ENCODE peak calls at places on chromosomes 4 and X, in five cellular contexts. One of them, this sample, is unnamed.

GRCh38 chr4:5036239-5036638 is 15.0 kb upstream of the STK32B start:
- DNase-seq in nucleus accumbens: no peak
- DNase-seq in GM12878: no peak
- DNase-seq in NB4: peak
- DNase-seq in skeletal muscle cell: no peak
- DNase-seq in this sample: peak

GRCh38 chrX:72245461-72246089 is 6.7 kb upstream of the ERCC6L start:
- DNase-seq in nucleus accumbens: peak
- DNase-seq in GM12878: no peak
- DNase-seq in NB4: peak
- DNase-seq in skeletal muscle cell: no peak
- DNase-seq in this sample: peak

GRCh38 chrX:13938053-13938765 is 91.5 kb downstream of the GEMIN8 start:
- DNase-seq in nucleus accumbens: peak
- DNase-seq in GM12878: no peak
- DNase-seq in NB4: peak
- DNase-seq in skeletal muscle cell: no peak
- DNase-seq in this sample: peak

GRCh38 chrX:3697701-3698279 is 15.7 kb downstream of the PRKX start:
- DNase-seq in nucleus accumbens: peak
- DNase-seq in GM12878: no peak
- DNase-seq in NB4: no peak
- DNase-seq in skeletal muscle cell: peak
- DNase-seq in this sample: peak

GRCh38 chrX:28491941-28492340 is 95.3 kb upstream of the IL1RAPL1 start:
- DNase-seq in nucleus accumbens: no peak
- DNase-seq in GM12878: no peak
- DNase-seq in NB4: no peak
- DNase-seq in skeletal muscle cell: no peak
- DNase-seq in this sample: no peak

GRCh38 chr4:60683953-60684352 is 516.2 kb upstream of the ADGRL3 start:
- DNase-seq in nucleus accumbens: no peak
- DNase-seq in GM12878: no peak
- DNase-seq in NB4: no peak
- DNase-seq in skeletal muscle cell: peak
- DNase-seq in this sample: no peak

GRCh38 chr4:8599657-8600056 is 7.1 kb downstream of the CPZ start:
- DNase-seq in nucleus accumbens: no peak
- DNase-seq in GM12878: no peak
- DNase-seq in NB4: peak
- DNase-seq in skeletal muscle cell: no peak
- DNase-seq in this sample: peak

GRCh38 chr4:81038636-81039350 is 8.3 kb downstream of the BMP3 start:
- DNase-seq in nucleus accumbens: no peak
- DNase-seq in GM12878: no peak
- DNase-seq in NB4: no peak
- DNase-seq in skeletal muscle cell: no peak
- DNase-seq in this sample: no peak

GRCh38 chr4:87108142-87108546 is 112.3 kb downstream of the KLHL8 start:
- DNase-seq in nucleus accumbens: peak
- DNase-seq in GM12878: no peak
- DNase-seq in NB4: peak
- DNase-seq in skeletal muscle cell: no peak
- DNase-seq in this sample: peak

GRCh38 chr4:105060628-105061027 is 86.0 kb upstream of the TET2 start:
- DNase-seq in nucleus accumbens: no peak
- DNase-seq in GM12878: peak
- DNase-seq in NB4: peak
- DNase-seq in skeletal muscle cell: peak
- DNase-seq in this sample: no peak

GRCh38 chr4:62145276-62145675 is 945.1 kb downstream of the ADGRL3 start:
- DNase-seq in nucleus accumbens: no peak
- DNase-seq in GM12878: no peak
- DNase-seq in NB4: no peak
- DNase-seq in skeletal muscle cell: no peak
- DNase-seq in this sample: no peak

GRCh38 chr4:77473509-77473908 is 132.1 kb upstream of the CXCL13 start:
- DNase-seq in nucleus accumbens: no peak
- DNase-seq in GM12878: no peak
- DNase-seq in NB4: peak
- DNase-seq in skeletal muscle cell: no peak
- DNase-seq in this sample: no peak

GRCh38 chr4:165991325-165992180 is 118.5 kb downstream of the TLL1 start:
- DNase-seq in nucleus accumbens: no peak
- DNase-seq in GM12878: no peak
- DNase-seq in NB4: no peak
- DNase-seq in skeletal muscle cell: no peak
- DNase-seq in this sample: peak

GRCh38 chr4:116357758-116358157 is 727.6 kb downstream of the TRAM1L1 start:
- DNase-seq in nucleus accumbens: no peak
- DNase-seq in GM12878: no peak
- DNase-seq in NB4: peak
- DNase-seq in skeletal muscle cell: no peak
- DNase-seq in this sample: no peak

GRCh38 chr4:41124916-41125548 is 89.3 kb downstream of the APBB2 start:
- DNase-seq in nucleus accumbens: no peak
- DNase-seq in GM12878: no peak
- DNase-seq in NB4: no peak
- DNase-seq in skeletal muscle cell: no peak
- DNase-seq in this sample: no peak

GRCh38 chr4:1862055-1862911 is 6.3 kb upstream of the LETM1 start:
- DNase-seq in nucleus accumbens: no peak
- DNase-seq in GM12878: no peak
- DNase-seq in NB4: no peak
- DNase-seq in skeletal muscle cell: no peak
- DNase-seq in this sample: no peak

GRCh38 chr4:186537843-186538521 is 17.4 kb downstream of the MTNR1A start:
- DNase-seq in nucleus accumbens: no peak
- DNase-seq in GM12878: no peak
- DNase-seq in NB4: no peak
- DNase-seq in skeletal muscle cell: no peak
- DNase-seq in this sample: no peak

GRCh38 chr4:128810331-128810870 is 901 bp downstream of the JADE1 start:
- DNase-seq in nucleus accumbens: peak
- DNase-seq in GM12878: no peak
- DNase-seq in NB4: peak
- DNase-seq in skeletal muscle cell: no peak
- DNase-seq in this sample: peak

GRCh38 chrX:69503228-69503834 is 795 bp upstream of the NALF2 start:
- DNase-seq in nucleus accumbens: peak
- DNase-seq in GM12878: no peak
- DNase-seq in NB4: no peak
- DNase-seq in skeletal muscle cell: no peak
- DNase-seq in this sample: no peak

GRCh38 chr4:38663021-38663800 is 788 bp upstream of the KLF3 start:
- DNase-seq in nucleus accumbens: no peak
- DNase-seq in GM12878: no peak
- DNase-seq in NB4: peak
- DNase-seq in skeletal muscle cell: no peak
- DNase-seq in this sample: peak

GRCh38 chrX:20680998-20681397 is 414.3 kb upstream of the RPS6KA3 start:
- DNase-seq in nucleus accumbens: no peak
- DNase-seq in GM12878: no peak
- DNase-seq in NB4: peak
- DNase-seq in skeletal muscle cell: peak
- DNase-seq in this sample: no peak

GRCh38 chr4:104901438-104901837 is 245.2 kb upstream of the TET2 start:
- DNase-seq in nucleus accumbens: peak
- DNase-seq in GM12878: no peak
- DNase-seq in NB4: peak
- DNase-seq in skeletal muscle cell: no peak
- DNase-seq in this sample: no peak

GRCh38 chrX:153769158-153769864 is 5.3 kb downstream of the PLXNB3 start:
- DNase-seq in nucleus accumbens: no peak
- DNase-seq in GM12878: no peak
- DNase-seq in NB4: no peak
- DNase-seq in skeletal muscle cell: no peak
- DNase-seq in this sample: no peak

GRCh38 chr4:48015216-48015615 is 1.3 kb downstream of the CNGA1 start:
- DNase-seq in nucleus accumbens: no peak
- DNase-seq in GM12878: no peak
- DNase-seq in NB4: no peak
- DNase-seq in skeletal muscle cell: no peak
- DNase-seq in this sample: no peak

GRCh38 chr4:11724731-11725130 is 296.0 kb upstream of the HS3ST1 start:
- DNase-seq in nucleus accumbens: no peak
- DNase-seq in GM12878: no peak
- DNase-seq in NB4: no peak
- DNase-seq in skeletal muscle cell: no peak
- DNase-seq in this sample: peak

GRCh38 chr4:48518143-48518542 is 28.1 kb downstream of the ZAR1 start:
- DNase-seq in nucleus accumbens: no peak
- DNase-seq in GM12878: no peak
- DNase-seq in NB4: no peak
- DNase-seq in skeletal muscle cell: no peak
- DNase-seq in this sample: no peak

GRCh38 chr4:3657917-3658913 is 108.0 kb upstream of the ADRA2C start:
- DNase-seq in nucleus accumbens: no peak
- DNase-seq in GM12878: no peak
- DNase-seq in NB4: no peak
- DNase-seq in skeletal muscle cell: peak
- DNase-seq in this sample: no peak

GRCh38 chr4:10096201-10096975 is 20.2 kb downstream of the WDR1 start:
- DNase-seq in nucleus accumbens: peak
- DNase-seq in GM12878: peak
- DNase-seq in NB4: peak
- DNase-seq in skeletal muscle cell: peak
- DNase-seq in this sample: peak

GRCh38 chr4:1797861-1798529 is 4.9 kb downstream of the FGFR3 start:
- DNase-seq in nucleus accumbens: peak
- DNase-seq in GM12878: no peak
- DNase-seq in NB4: peak
- DNase-seq in skeletal muscle cell: no peak
- DNase-seq in this sample: no peak

GRCh38 chr4:5827108-5828004 is 65.5 kb downstream of the CRMP1 start:
- DNase-seq in nucleus accumbens: no peak
- DNase-seq in GM12878: no peak
- DNase-seq in NB4: peak
- DNase-seq in skeletal muscle cell: no peak
- DNase-seq in this sample: peak

GRCh38 chrX:2325076-2325784 is 175.5 kb downstream of the DHRSX start:
- DNase-seq in nucleus accumbens: no peak
- DNase-seq in GM12878: peak
- DNase-seq in NB4: no peak
- DNase-seq in skeletal muscle cell: peak
- DNase-seq in this sample: peak

GRCh38 chr4:110152386-110152785 is 46.0 kb downstream of the ELOVL6 start:
- DNase-seq in nucleus accumbens: peak
- DNase-seq in GM12878: no peak
- DNase-seq in NB4: no peak
- DNase-seq in skeletal muscle cell: no peak
- DNase-seq in this sample: no peak